ENCODE peak calls at places on chromosomes 2 and 18, in four cellular contexts. L, K, P and B are unnamed samples.

GRCh38 chr2:220051716-220052115 is 424.3 kb downstream of the SLC4A3 start:
- DNase-seq in L (no peak), K (no peak), P (no peak), B (no peak)

GRCh38 chr2:241744028-241744754 is 9.8 kb downstream of the D2HGDH start:
- DNase-seq in L (no peak), K (no peak), P (no peak), B (no peak)

GRCh38 chr2:75589344-75590105 is 28.8 kb upstream of the EVA1A start:
- DNase-seq in L (no peak), K (peak; percentile 43), P (no peak), B (no peak)

GRCh38 chr18:13136056-13136688 is 82.4 kb upstream of the LDLRAD4 start:
- DNase-seq in L (no peak), K (no peak), P (no peak), B (no peak)

GRCh38 chr2:238013806-238014205 is 47.0 kb downstream of the UBE2F start:
- DNase-seq in L (no peak), K (no peak), P (no peak), B (no peak)

GRCh38 chr2:216370961-216371633 is 1.2 kb downstream of the MARCHF4 start:
- DNase-seq in L (no peak), K (no peak), P (no peak), B (peak; percentile 17)

GRCh38 chr2:70767094-70767698 is 804 bp downstream of the ADD2 start:
- DNase-seq in L (no peak), K (no peak), P (peak; percentile 55), B (no peak)

GRCh38 chr2:224927011-224927410 is 115.3 kb downstream of the DOCK10 start:
- DNase-seq in L (no peak), K (no peak), P (no peak), B (no peak)

GRCh38 chr18:55593888-55594287 is 5.9 kb upstream of the TCF4 start:
- DNase-seq in L (no peak), K (peak; percentile 57), P (no peak), B (no peak)

GRCh38 chr18:8805552-8805951 is 100.2 kb downstream of the MTCL1 start:
- DNase-seq in L (no peak), K (no peak), P (no peak), B (no peak)

GRCh38 chr2:237858294-237859081 is 935 bp upstream of the RAMP1 start:
- DNase-seq in L (peak; percentile 11), K (peak; percentile 91), P (peak; percentile 62), B (peak; percentile 60)

GRCh38 chr2:169664600-169664977 is 29.6 kb downstream of the CFAP210 start:
- DNase-seq in L (no peak), K (peak; percentile 15), P (no peak), B (peak; percentile 10)

GRCh38 chr2:187415449-187415848 is 32.6 kb downstream of the CALCRL start:
- DNase-seq in L (no peak), K (no peak), P (no peak), B (peak; percentile 28)

GRCh38 chr2:216696751-216697560 is 1.6 kb upstream of the IGFBP5 start:
- DNase-seq in L (no peak), K (peak; percentile 71), P (peak; percentile 30), B (peak; percentile 25)

GRCh38 chr2:86223682-86224560 is 24.7 kb downstream of the MRPL35 start:
- DNase-seq in L (no peak), K (peak; percentile 59), P (no peak), B (no peak)

GRCh38 chr2:2028041-2028440 is 283.7 kb upstream of the PXDN start:
- DNase-seq in L (no peak), K (no peak), P (no peak), B (no peak)

GRCh38 chr18:12113999-12114646 is 20.5 kb downstream of the ANKRD62 start:
- DNase-seq in L (no peak), K (no peak), P (no peak), B (no peak)

GRCh38 chr18:63848159-63848558 is 39.3 kb upstream of the SERPINB2 start:
- DNase-seq in L (no peak), K (peak; percentile 75), P (peak; percentile 23), B (peak; percentile 62)

GRCh38 chr2:137770161-137770560 is 194.1 kb upstream of the HNMT start:
- DNase-seq in L (no peak), K (no peak), P (no peak), B (no peak)

GRCh38 chr2:43943809-43944452 is 51.9 kb downstream of the LRPPRC start:
- DNase-seq in L (no peak), K (peak; percentile 8), P (no peak), B (no peak)

GRCh38 chr2:182652326-182652725 is 63.7 kb upstream of the DNAJC10 start:
- DNase-seq in L (no peak), K (no peak), P (no peak), B (no peak)

GRCh38 chr2:105749583-105750399 is 5.1 kb downstream of the NCK2 start:
- DNase-seq in L (no peak), K (peak; percentile 50), P (no peak), B (no peak)

GRCh38 chr2:172086349-172087190 is 1.3 kb downstream of the DLX1 start:
- DNase-seq in L (no peak), K (no peak), P (no peak), B (peak; percentile 20)

GRCh38 chr2:29033172-29033571 is 41.2 kb downstream of the PCARE start:
- DNase-seq in L (no peak), K (peak; percentile 22), P (no peak), B (no peak)

GRCh38 chr18:21242141-21243040 is at the start of gene GREB1L:
- DNase-seq in L (no peak), K (no peak), P (no peak), B (peak; percentile 26)

GRCh38 chr2:108367014-108367413 is 10.7 kb upstream of the SULT1C4 start:
- DNase-seq in L (no peak), K (no peak), P (no peak), B (no peak)

GRCh38 chr2:233492078-233492477 is 74.5 kb downstream of the USP40 start:
- DNase-seq in L (no peak), K (no peak), P (no peak), B (no peak)

GRCh38 chr2:122515731-122516130 is 760.3 kb downstream of the TSN start:
- DNase-seq in L (no peak), K (no peak), P (no peak), B (no peak)

GRCh38 chr2:150350500-150350899 is 137.0 kb downstream of the RND3 start:
- DNase-seq in L (no peak), K (no peak), P (no peak), B (no peak)

GRCh38 chr2:113216891-113217454 is 43.2 kb downstream of the PSD4 start:
- DNase-seq in L (no peak), K (no peak), P (no peak), B (peak; percentile 50)

GRCh38 chr18:31610841-31611240 is 19.2 kb downstream of the TTR start:
- DNase-seq in L (no peak), K (no peak), P (peak; percentile 43), B (peak; percentile 26)

DNA sequence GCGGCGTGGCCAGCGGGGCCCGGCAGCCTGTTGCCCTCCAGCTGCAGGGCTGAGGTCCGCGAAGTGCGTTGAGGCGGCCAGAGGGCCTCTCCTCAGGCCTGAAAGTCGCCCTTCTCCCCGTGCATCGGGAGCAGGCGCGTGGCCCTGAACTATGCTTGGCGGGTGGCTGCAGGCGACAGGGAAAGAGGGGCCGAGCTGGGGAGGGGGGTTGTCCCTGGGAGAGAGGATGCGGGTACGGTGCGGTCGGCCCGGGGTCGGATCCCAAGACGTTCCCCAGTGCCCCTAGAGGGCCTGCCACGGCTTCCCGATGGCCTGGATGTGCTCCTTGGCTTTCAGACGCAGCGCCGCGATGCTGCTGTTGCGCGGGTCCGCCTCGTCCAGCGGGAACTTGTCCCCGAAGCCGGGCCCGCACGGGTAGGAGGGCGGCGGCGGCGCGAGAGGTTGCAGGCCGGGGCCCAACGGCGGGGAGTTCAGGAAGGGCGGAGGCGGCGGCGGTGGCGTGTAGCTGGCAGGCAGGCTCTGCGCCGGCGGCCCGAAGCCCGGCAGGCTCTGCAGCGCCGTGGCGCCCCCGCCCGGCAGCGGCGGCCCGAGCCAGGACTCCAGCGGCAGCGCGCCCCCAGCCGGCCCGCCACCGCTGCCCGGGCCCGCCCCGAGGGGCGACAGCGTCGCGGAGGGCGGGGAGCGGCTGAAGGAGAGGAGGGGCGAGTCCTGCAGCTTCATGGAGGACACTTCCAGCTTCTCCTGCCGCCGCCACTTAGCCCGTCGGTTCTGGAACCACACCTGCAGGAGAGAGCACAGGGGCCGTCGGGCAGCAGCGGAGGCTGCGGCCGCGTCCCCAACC is 4.3 kb downstream of the RAX start:
- DNase-seq in L (no peak), K (no peak), P (peak; percentile 27), B (no peak)
- TF ChIP-seq FOS in L (no peak), K (no peak), P (no peak), B (no peak)

DNA sequence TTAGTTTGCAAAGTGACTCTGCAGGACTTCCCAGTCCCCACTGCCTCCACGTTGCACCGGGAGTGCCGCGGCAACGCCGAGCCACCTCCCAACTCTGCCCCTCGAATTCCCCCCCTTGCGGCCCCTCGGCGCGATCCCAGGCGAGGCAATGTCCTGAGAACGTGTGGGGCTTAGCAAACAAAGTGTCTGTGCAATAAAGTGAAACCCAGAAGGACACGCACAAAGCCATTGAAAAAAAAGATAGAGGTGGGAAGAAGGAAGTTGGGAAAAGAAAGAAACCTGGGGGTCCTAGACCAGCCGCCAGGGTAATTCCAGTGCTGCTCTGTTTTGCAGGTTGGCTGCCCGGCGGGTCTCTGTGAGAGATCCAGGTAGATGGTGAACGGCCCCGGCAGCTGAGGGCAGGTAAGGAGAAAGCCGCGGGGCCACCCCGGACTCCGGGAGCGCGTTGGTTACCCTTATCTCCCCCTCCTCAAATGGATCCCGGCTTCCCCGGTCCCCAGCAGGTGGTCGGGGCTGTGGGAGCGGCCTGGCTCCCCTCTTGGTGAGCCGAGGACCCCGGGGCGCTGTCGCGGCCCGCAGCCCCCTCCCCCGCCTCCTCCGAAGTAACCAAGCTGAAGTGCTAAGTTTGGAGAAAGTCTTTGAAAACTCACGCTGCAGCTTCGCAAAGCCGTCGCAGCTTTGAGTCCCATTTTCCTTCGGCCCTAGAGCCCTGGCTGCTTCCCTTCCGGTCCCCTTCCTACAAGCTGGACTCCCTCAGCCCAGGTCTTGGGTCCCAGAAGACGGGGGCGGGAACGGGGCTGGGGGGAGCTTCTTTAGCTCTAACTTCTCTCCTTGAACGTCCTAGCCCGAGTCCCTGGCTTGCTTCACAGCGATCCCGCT is 525 bp downstream of the OTX1 start:
- DNase-seq in L (no peak), K (no peak), P (peak; percentile 18), B (no peak)
- H3K4me2 ChIP-seq in L (peak overlapping the region; percentile 90), K (peak overlapping the region; percentile 100), P (peak overlapping the region; percentile 91), B (peak overlapping the region; percentile 73)

GRCh38 chr2:235866373-235866772 is 301.8 kb downstream of the GBX2 start:
- DNase-seq in L (no peak), K (peak; percentile 16), P (no peak), B (no peak)
- TF ChIP-seq CTCF in L (no peak), K (no peak), P (no peak), B (no peak)

GRCh38 chr18:76715012-76715608 is 107.2 kb upstream of the ZNF236 start:
- DNase-seq in L (no peak), K (no peak), P (no peak), B (no peak)

GRCh38 chr18:76710646-76711520 is 111.5 kb upstream of the ZNF236 start:
- DNase-seq in L (no peak), K (no peak), P (no peak), B (no peak)

GRCh38 chr18:76709659-76710645 is 112.4 kb upstream of the ZNF236 start:
- DNase-seq in L (peak; percentile 12), K (peak; percentile 65), P (peak; percentile 56), B (peak; percentile 55)

GRCh38 chr18:76708727-76709353 is 113.5 kb upstream of the ZNF236 start:
- DNase-seq in L (no peak), K (no peak), P (no peak), B (no peak)

DNA sequence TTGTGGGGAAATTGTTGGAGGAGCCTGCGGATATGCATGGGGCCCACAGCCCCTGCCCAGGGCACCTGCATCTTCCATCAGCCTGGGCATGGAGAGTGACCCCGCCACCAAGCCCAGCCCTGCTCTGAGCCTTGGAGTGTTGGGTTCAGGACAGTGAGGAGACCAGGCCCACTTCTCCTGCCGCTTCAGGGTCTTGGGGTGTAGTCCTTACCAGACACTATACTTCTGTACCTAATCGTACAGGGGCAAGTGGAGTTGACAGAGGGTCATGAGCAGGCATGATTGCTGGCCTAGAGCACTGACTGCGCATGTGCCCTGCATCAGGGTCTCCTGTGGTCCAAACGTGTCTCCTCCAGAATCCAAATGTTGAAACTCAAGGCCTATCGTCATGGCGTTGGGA is 108.9 kb upstream of the ZNF236 start:
- DNase-seq in L (no peak), K (no peak), P (no peak), B (no peak)
- TF ChIP-seq FOS in L (no peak), K (no peak), P (no peak), B (no peak)